ENCODE peak calls at places on chromosomes 6 and 20, in five cellular contexts. One of them, this sample, is unnamed.
A peak's percentile ranks its signal among the peaks of the same experiment; 100 is the strongest.

GRCh38 chr6:69732640-69733039 is 64.2 kb downstream of the LMBRD1 start:
- DNase-seq in ovary: no peak
- DNase-seq in left ventricle myocardium inferior: no peak
- DNase-seq in heart right ventricle: no peak
- DNase-seq in GM23338: no peak
- DNase-seq in this sample: no peak

GRCh38 chr20:51190783-51191180 is 167.9 kb upstream of the KCNG1 start:
- DNase-seq in ovary: no peak
- DNase-seq in left ventricle myocardium inferior: no peak
- DNase-seq in heart right ventricle: no peak
- DNase-seq in GM23338: no peak
- DNase-seq in this sample: no peak

GRCh38 chr6:77462359-77463307 is 658 bp downstream of the HTR1B start:
- DNase-seq in ovary: no peak
- DNase-seq in left ventricle myocardium inferior: no peak
- DNase-seq in heart right ventricle: no peak
- DNase-seq in GM23338: peak; percentile 77
- DNase-seq in this sample: no peak

GRCh38 chr20:33703498-33704137 is 16.5 kb downstream of the PXMP4 start:
- DNase-seq in ovary: no peak
- DNase-seq in left ventricle myocardium inferior: no peak
- DNase-seq in heart right ventricle: no peak
- DNase-seq in GM23338: no peak
- DNase-seq in this sample: no peak

GRCh38 chr6:128280960-128281359 is 239.4 kb downstream of the PTPRK start:
- DNase-seq in ovary: no peak
- DNase-seq in left ventricle myocardium inferior: no peak
- DNase-seq in heart right ventricle: no peak
- DNase-seq in GM23338: peak; percentile 60
- DNase-seq in this sample: no peak

GRCh38 chr6:9126845-9127560 is 691.7 kb upstream of the SLC35B3 start:
- DNase-seq in ovary: no peak
- DNase-seq in left ventricle myocardium inferior: no peak
- DNase-seq in heart right ventricle: no peak
- DNase-seq in GM23338: no peak
- DNase-seq in this sample: no peak

GRCh38 chr6:162377735-162378134 is 349.8 kb downstream of the PRKN start:
- DNase-seq in ovary: no peak
- DNase-seq in left ventricle myocardium inferior: no peak
- DNase-seq in heart right ventricle: no peak
- DNase-seq in GM23338: no peak
- DNase-seq in this sample: no peak

GRCh38 chr20:48295445-48295903 is 510.2 kb upstream of the SULF2 start:
- DNase-seq in ovary: no peak
- DNase-seq in left ventricle myocardium inferior: no peak
- DNase-seq in heart right ventricle: peak; percentile 33
- DNase-seq in GM23338: peak; percentile 90
- DNase-seq in this sample: no peak

GRCh38 chr6:54060286-54060685 is 51.0 kb upstream of the MLIP start:
- DNase-seq in ovary: no peak
- DNase-seq in left ventricle myocardium inferior: no peak
- DNase-seq in heart right ventricle: no peak
- DNase-seq in GM23338: no peak
- DNase-seq in this sample: no peak

GRCh38 chr6:32700391-32701040 is 34.1 kb upstream of the HLA-DQB1 start:
- DNase-seq in ovary: peak; percentile 18
- DNase-seq in left ventricle myocardium inferior: no peak
- DNase-seq in heart right ventricle: peak; percentile 58
- DNase-seq in GM23338: peak; percentile 84
- DNase-seq in this sample: no peak

GRCh38 chr20:53751394-53752368 is 158.0 kb upstream of the ZNF217 start:
- DNase-seq in ovary: no peak
- DNase-seq in left ventricle myocardium inferior: no peak
- DNase-seq in heart right ventricle: no peak
- DNase-seq in GM23338: no peak
- DNase-seq in this sample: no peak

GRCh38 chr6:167331565-167331964 is 6.7 kb downstream of the TTLL2 start:
- DNase-seq in ovary: no peak
- DNase-seq in left ventricle myocardium inferior: no peak
- DNase-seq in heart right ventricle: no peak
- DNase-seq in GM23338: no peak
- DNase-seq in this sample: no peak

GRCh38 chr6:1337791-1338190 is 25.9 kb downstream of the FOXQ1 start:
- DNase-seq in ovary: no peak
- DNase-seq in left ventricle myocardium inferior: no peak
- DNase-seq in heart right ventricle: no peak
- DNase-seq in GM23338: no peak
- DNase-seq in this sample: no peak

GRCh38 chr20:44217342-44218092 is 6.9 kb upstream of the OSER1 start:
- DNase-seq in ovary: peak; percentile 52
- DNase-seq in left ventricle myocardium inferior: peak; percentile 60
- DNase-seq in heart right ventricle: peak; percentile 69
- DNase-seq in GM23338: peak; percentile 94
- DNase-seq in this sample: no peak

GRCh38 chr20:22285555-22285954 is 298.8 kb downstream of the FOXA2 start:
- DNase-seq in ovary: no peak
- DNase-seq in left ventricle myocardium inferior: no peak
- DNase-seq in heart right ventricle: no peak
- DNase-seq in GM23338: peak; percentile 14
- DNase-seq in this sample: no peak
- TF ChIP-seq CTCF in ovary: no peak
- TF ChIP-seq CTCF in left ventricle myocardium inferior: no peak
- TF ChIP-seq CTCF in heart right ventricle: no peak
- TF ChIP-seq CTCF in GM23338: peak; percentile 27
- TF ChIP-seq CTCF in this sample: no peak

GRCh38 chr6:106512048-106512957 is 117.0 kb downstream of the RTN4IP1 start:
- DNase-seq in ovary: peak; percentile 62
- DNase-seq in left ventricle myocardium inferior: peak; percentile 69
- DNase-seq in heart right ventricle: peak; percentile 70
- DNase-seq in GM23338: peak; percentile 80
- DNase-seq in this sample: no peak
- TF ChIP-seq CTCF in ovary: no peak
- TF ChIP-seq CTCF in left ventricle myocardium inferior: peak; percentile 27
- TF ChIP-seq CTCF in heart right ventricle: peak; percentile 16
- TF ChIP-seq CTCF in GM23338: peak; percentile 35
- TF ChIP-seq CTCF in this sample: no peak

GRCh38 chr20:36240076-36240475 is 3.8 kb downstream of the AAR2 start:
- DNase-seq in ovary: no peak
- DNase-seq in left ventricle myocardium inferior: no peak
- DNase-seq in heart right ventricle: no peak
- DNase-seq in GM23338: no peak
- DNase-seq in this sample: no peak
- TF ChIP-seq CTCF in ovary: no peak
- TF ChIP-seq CTCF in left ventricle myocardium inferior: no peak
- TF ChIP-seq CTCF in heart right ventricle: no peak
- TF ChIP-seq CTCF in GM23338: no peak
- TF ChIP-seq CTCF in this sample: no peak

GRCh38 chr20:17228624-17229061 is 1.8 kb downstream of the PCSK2 start:
- DNase-seq in ovary: peak; percentile 24
- DNase-seq in left ventricle myocardium inferior: no peak
- DNase-seq in heart right ventricle: no peak
- DNase-seq in GM23338: peak; percentile 67
- DNase-seq in this sample: no peak

GRCh38 chr20:17227199-17227535 is 327 bp downstream of the PCSK2 start:
- DNase-seq in ovary: no peak
- DNase-seq in left ventricle myocardium inferior: no peak
- DNase-seq in heart right ventricle: no peak
- DNase-seq in GM23338: no peak
- DNase-seq in this sample: no peak

GRCh38 chr20:17227669-17228623 is 1.1 kb downstream of the PCSK2 start:
- DNase-seq in ovary: peak; percentile 28
- DNase-seq in left ventricle myocardium inferior: no peak
- DNase-seq in heart right ventricle: no peak
- DNase-seq in GM23338: peak; percentile 87
- DNase-seq in this sample: no peak

GRCh38 chr20:17225891-17226409 is 890 bp upstream of the PCSK2 start:
- DNase-seq in ovary: peak; percentile 24
- DNase-seq in left ventricle myocardium inferior: no peak
- DNase-seq in heart right ventricle: no peak
- DNase-seq in GM23338: peak; percentile 67
- DNase-seq in this sample: no peak

GRCh38 chr20:17226410-17227198 is at the start of gene PCSK2:
- DNase-seq in ovary: peak; percentile 80
- DNase-seq in left ventricle myocardium inferior: peak; percentile 24
- DNase-seq in heart right ventricle: peak; percentile 15
- DNase-seq in GM23338: peak; percentile 96
- DNase-seq in this sample: no peak
- TF ChIP-seq CTCF in ovary: no peak
- TF ChIP-seq CTCF in left ventricle myocardium inferior: no peak
- TF ChIP-seq CTCF in heart right ventricle: no peak
- TF ChIP-seq CTCF in GM23338: no peak
- TF ChIP-seq CTCF in this sample: no peak

DNA sequence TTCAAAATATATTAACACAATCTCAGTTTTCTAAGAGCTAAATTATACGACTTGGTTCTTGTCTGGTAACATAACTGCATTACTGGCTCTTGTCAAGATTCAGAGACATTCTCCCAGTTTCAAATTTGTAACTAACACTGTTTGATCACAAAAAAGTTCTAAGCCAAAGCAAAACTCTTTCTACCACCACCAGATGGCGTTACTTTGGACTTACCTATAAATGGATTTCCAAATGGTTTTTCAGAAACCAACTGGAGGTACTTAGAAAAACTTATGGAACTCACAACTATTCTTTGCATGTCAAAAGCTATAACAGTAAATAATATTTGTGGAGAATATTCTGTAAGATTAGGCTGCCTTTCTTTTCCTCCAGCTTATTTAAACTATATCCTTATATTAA is 34.2 kb upstream of the GFRAL start:
- DNase-seq in ovary: no peak
- DNase-seq in left ventricle myocardium inferior: no peak
- DNase-seq in heart right ventricle: no peak
- DNase-seq in GM23338: peak; percentile 67
- DNase-seq in this sample: no peak
- TF ChIP-seq CTCF in ovary: no peak
- TF ChIP-seq CTCF in left ventricle myocardium inferior: peak; percentile 26
- TF ChIP-seq CTCF in heart right ventricle: peak; percentile 24
- TF ChIP-seq CTCF in GM23338: peak; percentile 56
- TF ChIP-seq CTCF in this sample: no peak

GRCh38 chr6:138287144-138287955 is 69.1 kb upstream of the PBOV1 start:
- DNase-seq in ovary: no peak
- DNase-seq in left ventricle myocardium inferior: no peak
- DNase-seq in heart right ventricle: no peak
- DNase-seq in GM23338: peak; percentile 78
- DNase-seq in this sample: no peak
- TF ChIP-seq CTCF in ovary: no peak
- TF ChIP-seq CTCF in left ventricle myocardium inferior: peak; percentile 68
- TF ChIP-seq CTCF in heart right ventricle: peak; percentile 53
- TF ChIP-seq CTCF in GM23338: peak; percentile 87
- TF ChIP-seq CTCF in this sample: no peak

GRCh38 chr6:2714359-2714895 is 36.3 kb downstream of the MYLK4 start:
- DNase-seq in ovary: peak; percentile 16
- DNase-seq in left ventricle myocardium inferior: no peak
- DNase-seq in heart right ventricle: no peak
- DNase-seq in GM23338: no peak
- DNase-seq in this sample: no peak

GRCh38 chr6:2710412-2710811 is 40.3 kb downstream of the MYLK4 start:
- DNase-seq in ovary: no peak
- DNase-seq in left ventricle myocardium inferior: no peak
- DNase-seq in heart right ventricle: no peak
- DNase-seq in GM23338: no peak
- DNase-seq in this sample: no peak

GRCh38 chr6:2712102-2712501 is 38.6 kb downstream of the MYLK4 start:
- DNase-seq in ovary: no peak
- DNase-seq in left ventricle myocardium inferior: no peak
- DNase-seq in heart right ventricle: no peak
- DNase-seq in GM23338: no peak
- DNase-seq in this sample: no peak

GRCh38 chr6:2715737-2716136 is 35.0 kb downstream of the MYLK4 start:
- DNase-seq in ovary: no peak
- DNase-seq in left ventricle myocardium inferior: no peak
- DNase-seq in heart right ventricle: no peak
- DNase-seq in GM23338: no peak
- DNase-seq in this sample: no peak

DNA sequence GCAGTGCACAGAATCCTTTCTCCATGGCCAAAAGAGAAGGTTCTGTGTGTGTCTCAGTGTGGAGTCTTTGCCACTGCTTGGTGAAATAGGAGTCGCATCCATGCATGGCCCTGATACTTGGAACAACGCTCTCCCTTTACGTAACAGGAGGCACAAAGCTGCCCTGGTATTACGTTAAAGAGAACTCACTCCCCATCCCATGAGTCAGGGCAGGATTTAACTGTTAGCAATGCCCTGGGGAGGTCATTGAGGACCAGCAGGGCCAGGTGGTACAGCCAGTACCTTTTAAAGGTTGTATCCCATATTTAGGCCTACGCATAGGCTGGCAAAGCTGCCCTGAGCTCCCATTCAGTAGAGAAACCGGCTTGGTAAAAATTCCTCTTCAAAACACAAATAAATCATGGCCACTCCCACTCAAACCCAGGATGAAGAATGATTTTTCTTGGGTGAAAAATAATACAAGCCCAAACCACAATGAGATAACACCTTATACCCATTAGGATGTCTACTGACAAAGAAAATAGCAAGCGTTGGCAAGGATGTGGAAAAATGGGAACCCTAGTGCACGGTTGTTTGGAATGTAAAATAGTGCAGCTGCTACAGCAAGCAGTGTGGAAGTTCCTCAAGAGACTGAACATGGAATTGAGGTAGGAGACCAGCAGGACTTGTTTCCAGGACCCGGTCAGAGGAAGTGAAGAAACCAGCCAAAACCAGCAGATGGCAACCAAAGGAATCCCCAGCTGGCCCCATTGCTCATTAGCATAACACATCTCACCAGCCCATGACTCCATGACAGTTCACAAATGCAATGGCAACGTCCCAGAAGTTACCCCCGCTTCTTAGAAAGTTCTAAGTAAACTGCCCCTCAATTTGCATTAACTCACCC is 37.0 kb downstream of the MYLK4 start:
- DNase-seq in ovary: no peak
- DNase-seq in left ventricle myocardium inferior: no peak
- DNase-seq in heart right ventricle: no peak
- DNase-seq in GM23338: no peak
- DNase-seq in this sample: no peak
- TF ChIP-seq CTCF in ovary: no peak
- TF ChIP-seq CTCF in left ventricle myocardium inferior: no peak
- TF ChIP-seq CTCF in heart right ventricle: no peak
- TF ChIP-seq CTCF in GM23338: no peak
- TF ChIP-seq CTCF in this sample: no peak

GRCh38 chr6:75145976-75146375 is 59.9 kb downstream of the COL12A1 start:
- DNase-seq in ovary: no peak
- DNase-seq in left ventricle myocardium inferior: no peak
- DNase-seq in heart right ventricle: no peak
- DNase-seq in GM23338: peak; percentile 26
- DNase-seq in this sample: no peak
- TF ChIP-seq CTCF in ovary: no peak
- TF ChIP-seq CTCF in left ventricle myocardium inferior: no peak
- TF ChIP-seq CTCF in heart right ventricle: no peak
- TF ChIP-seq CTCF in GM23338: peak; percentile 56
- TF ChIP-seq CTCF in this sample: no peak

DNA sequence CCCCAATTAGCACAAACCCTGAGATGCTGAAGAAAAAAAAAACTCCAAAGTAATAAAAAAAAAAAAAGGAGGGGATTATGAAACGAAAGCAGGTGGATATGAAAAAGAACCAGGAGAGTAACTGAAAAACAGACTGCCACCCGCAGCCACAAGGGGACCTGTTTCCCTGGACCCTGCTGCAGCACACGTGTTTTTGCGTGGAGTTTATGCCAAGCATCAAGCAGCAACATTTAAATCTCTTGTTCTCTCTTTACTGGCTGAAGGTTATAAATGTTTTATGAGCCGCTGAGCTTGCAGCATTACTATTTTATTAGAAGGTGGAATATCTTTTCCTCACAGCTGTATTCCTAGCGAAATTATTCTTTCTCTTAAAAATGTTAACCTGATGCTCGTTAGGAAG is 131.6 kb upstream of the OLIG3 start:
- DNase-seq in ovary: no peak
- DNase-seq in left ventricle myocardium inferior: no peak
- DNase-seq in heart right ventricle: no peak
- DNase-seq in GM23338: no peak
- DNase-seq in this sample: no peak
- TF ChIP-seq CTCF in ovary: no peak
- TF ChIP-seq CTCF in left ventricle myocardium inferior: no peak
- TF ChIP-seq CTCF in heart right ventricle: no peak
- TF ChIP-seq CTCF in GM23338: peak; percentile 9
- TF ChIP-seq CTCF in this sample: no peak

This sample was measured in omental fat pad.